ENCODE peak calls at places on chromosomes 7 and 10, in seven cellular contexts. One of them, this sample, is unnamed.

GRCh38 chr7:55304363-55304762 is 60.8 kb upstream of the LANCL2 start:
- DNase-seq in psoas muscle: no peak
- DNase-seq in hepatocyte: no peak
- DNase-seq in thoracic aorta: no peak
- DNase-seq in mesendoderm: peak; percentile 20
- DNase-seq in CD4-positive, CD25-positive, alpha-beta regulatory T cell: no peak
- DNase-seq in endothelial cell of umbilical vein: no peak
- DNase-seq in this sample: no peak

GRCh38 chr7:26046150-26046549 is 105.8 kb upstream of the NFE2L3 start:
- DNase-seq in psoas muscle: no peak
- DNase-seq in hepatocyte: no peak
- DNase-seq in thoracic aorta: no peak
- DNase-seq in mesendoderm: no peak
- DNase-seq in CD4-positive, CD25-positive, alpha-beta regulatory T cell: no peak
- DNase-seq in endothelial cell of umbilical vein: no peak
- DNase-seq in this sample: no peak

GRCh38 chr7:63968629-63969028 is 30.0 kb upstream of the ZNF722 start:
- DNase-seq in psoas muscle: no peak
- DNase-seq in hepatocyte: no peak
- DNase-seq in thoracic aorta: no peak
- DNase-seq in mesendoderm: no peak
- DNase-seq in CD4-positive, CD25-positive, alpha-beta regulatory T cell: no peak
- DNase-seq in endothelial cell of umbilical vein: no peak
- DNase-seq in this sample: no peak

GRCh38 chr10:1627945-1628344 is 109.4 kb downstream of the ADARB2 start:
- DNase-seq in psoas muscle: no peak
- DNase-seq in hepatocyte: no peak
- DNase-seq in thoracic aorta: no peak
- DNase-seq in mesendoderm: no peak
- DNase-seq in CD4-positive, CD25-positive, alpha-beta regulatory T cell: no peak
- DNase-seq in endothelial cell of umbilical vein: no peak
- DNase-seq in this sample: no peak

GRCh38 chr7:92820191-92820590 is 16.2 kb downstream of the CDK6 start:
- DNase-seq in psoas muscle: no peak
- DNase-seq in hepatocyte: no peak
- DNase-seq in thoracic aorta: no peak
- DNase-seq in mesendoderm: no peak
- DNase-seq in CD4-positive, CD25-positive, alpha-beta regulatory T cell: no peak
- DNase-seq in endothelial cell of umbilical vein: no peak
- DNase-seq in this sample: no peak

GRCh38 chr7:9681284-9681683 is 1247.9 kb downstream of the NXPH1 start:
- DNase-seq in psoas muscle: no peak
- DNase-seq in hepatocyte: no peak
- DNase-seq in thoracic aorta: no peak
- DNase-seq in mesendoderm: no peak
- DNase-seq in CD4-positive, CD25-positive, alpha-beta regulatory T cell: no peak
- DNase-seq in endothelial cell of umbilical vein: no peak
- DNase-seq in this sample: no peak

GRCh38 chr7:74479961-74480829 is 26.5 kb downstream of the GTF2IRD1 start:
- DNase-seq in psoas muscle: peak; percentile 96
- DNase-seq in hepatocyte: peak; percentile 84
- DNase-seq in thoracic aorta: peak; percentile 52
- DNase-seq in mesendoderm: peak; percentile 89
- DNase-seq in CD4-positive, CD25-positive, alpha-beta regulatory T cell: no peak
- DNase-seq in endothelial cell of umbilical vein: peak; percentile 82
- DNase-seq in this sample: peak; percentile 93

GRCh38 chr10:103542764-103543616 is 49.5 kb downstream of the NEURL1 start:
- DNase-seq in psoas muscle: no peak
- DNase-seq in hepatocyte: peak; percentile 59
- DNase-seq in thoracic aorta: no peak
- DNase-seq in mesendoderm: peak; percentile 85
- DNase-seq in CD4-positive, CD25-positive, alpha-beta regulatory T cell: no peak
- DNase-seq in endothelial cell of umbilical vein: peak; percentile 66
- DNase-seq in this sample: no peak

GRCh38 chr7:37208528-37208927 is 240.1 kb downstream of the ELMO1 start:
- DNase-seq in psoas muscle: peak; percentile 63
- DNase-seq in hepatocyte: peak; percentile 84
- DNase-seq in thoracic aorta: peak; percentile 29
- DNase-seq in mesendoderm: peak; percentile 62
- DNase-seq in CD4-positive, CD25-positive, alpha-beta regulatory T cell: no peak
- DNase-seq in endothelial cell of umbilical vein: peak; percentile 73
- DNase-seq in this sample: peak; percentile 67

GRCh38 chr7:32643194-32643593 is 147.9 kb downstream of the AVL9 start:
- DNase-seq in psoas muscle: no peak
- DNase-seq in hepatocyte: no peak
- DNase-seq in thoracic aorta: no peak
- DNase-seq in mesendoderm: no peak
- DNase-seq in CD4-positive, CD25-positive, alpha-beta regulatory T cell: no peak
- DNase-seq in endothelial cell of umbilical vein: no peak
- DNase-seq in this sample: no peak

GRCh38 chr7:126842451-126842850 is 410.3 kb downstream of the GRM8 start:
- DNase-seq in psoas muscle: no peak
- DNase-seq in hepatocyte: no peak
- DNase-seq in thoracic aorta: no peak
- DNase-seq in mesendoderm: no peak
- DNase-seq in CD4-positive, CD25-positive, alpha-beta regulatory T cell: no peak
- DNase-seq in endothelial cell of umbilical vein: no peak
- DNase-seq in this sample: no peak

GRCh38 chr7:73840715-73841379 is 1.5 kb downstream of the METTL27 start:
- DNase-seq in psoas muscle: no peak
- DNase-seq in hepatocyte: no peak
- DNase-seq in thoracic aorta: no peak
- DNase-seq in mesendoderm: no peak
- DNase-seq in CD4-positive, CD25-positive, alpha-beta regulatory T cell: no peak
- DNase-seq in endothelial cell of umbilical vein: no peak
- DNase-seq in this sample: no peak

GRCh38 chr10:20596911-20597310 is 300.2 kb downstream of the NEBL start:
- DNase-seq in psoas muscle: no peak
- DNase-seq in hepatocyte: no peak
- DNase-seq in thoracic aorta: no peak
- DNase-seq in mesendoderm: peak; percentile 86
- DNase-seq in CD4-positive, CD25-positive, alpha-beta regulatory T cell: no peak
- DNase-seq in endothelial cell of umbilical vein: no peak
- DNase-seq in this sample: no peak

GRCh38 chr10:60536529-60537114 is 146.9 kb upstream of the ANK3 start:
- DNase-seq in psoas muscle: no peak
- DNase-seq in hepatocyte: no peak
- DNase-seq in thoracic aorta: no peak
- DNase-seq in mesendoderm: no peak
- DNase-seq in CD4-positive, CD25-positive, alpha-beta regulatory T cell: no peak
- DNase-seq in endothelial cell of umbilical vein: no peak
- DNase-seq in this sample: no peak

GRCh38 chr7:122200888-122201287 is 56.8 kb upstream of the AASS start:
- DNase-seq in psoas muscle: no peak
- DNase-seq in hepatocyte: no peak
- DNase-seq in thoracic aorta: no peak
- DNase-seq in mesendoderm: no peak
- DNase-seq in CD4-positive, CD25-positive, alpha-beta regulatory T cell: no peak
- DNase-seq in endothelial cell of umbilical vein: no peak
- DNase-seq in this sample: no peak

GRCh38 chr7:122199171-122199570 is 55.1 kb upstream of the AASS start:
- DNase-seq in psoas muscle: no peak
- DNase-seq in hepatocyte: no peak
- DNase-seq in thoracic aorta: no peak
- DNase-seq in mesendoderm: no peak
- DNase-seq in CD4-positive, CD25-positive, alpha-beta regulatory T cell: no peak
- DNase-seq in endothelial cell of umbilical vein: no peak
- DNase-seq in this sample: no peak

GRCh38 chr7:122203814-122204213 is 59.8 kb upstream of the AASS start:
- DNase-seq in psoas muscle: no peak
- DNase-seq in hepatocyte: no peak
- DNase-seq in thoracic aorta: no peak
- DNase-seq in mesendoderm: no peak
- DNase-seq in CD4-positive, CD25-positive, alpha-beta regulatory T cell: no peak
- DNase-seq in endothelial cell of umbilical vein: no peak
- DNase-seq in this sample: no peak

GRCh38 chr7:122198581-122198980 is 54.5 kb upstream of the AASS start:
- DNase-seq in psoas muscle: no peak
- DNase-seq in hepatocyte: no peak
- DNase-seq in thoracic aorta: no peak
- DNase-seq in mesendoderm: peak; percentile 76
- DNase-seq in CD4-positive, CD25-positive, alpha-beta regulatory T cell: no peak
- DNase-seq in endothelial cell of umbilical vein: no peak
- DNase-seq in this sample: no peak
- H3K4me1 ChIP-seq in psoas muscle: no peaks in the 10 kb centered on the region
- H3K4me1 ChIP-seq in hepatocyte: no peaks in the 10 kb centered on the region
- H3K4me1 ChIP-seq in thoracic aorta: no peaks in the 10 kb centered on the region
- H3K4me1 ChIP-seq in mesendoderm: no peaks in the 10 kb centered on the region
- H3K4me1 ChIP-seq in CD4-positive, CD25-positive, alpha-beta regulatory T cell: no peaks in the 10 kb centered on the region
- H3K4me1 ChIP-seq in endothelial cell of umbilical vein: no peaks in the 10 kb centered on the region
- H3K4me1 ChIP-seq in this sample: no peaks in the 10 kb centered on the region

GRCh38 chr10:69090687-69091450 is 3.0 kb downstream of the SRGN start:
- DNase-seq in psoas muscle: no peak
- DNase-seq in hepatocyte: no peak
- DNase-seq in thoracic aorta: no peak
- DNase-seq in mesendoderm: no peak
- DNase-seq in CD4-positive, CD25-positive, alpha-beta regulatory T cell: no peak
- DNase-seq in endothelial cell of umbilical vein: peak; percentile 44
- DNase-seq in this sample: no peak

GRCh38 chr10:69092959-69093850 is 5.3 kb downstream of the SRGN start:
- DNase-seq in psoas muscle: peak; percentile 60
- DNase-seq in hepatocyte: peak; percentile 82
- DNase-seq in thoracic aorta: peak; percentile 81
- DNase-seq in mesendoderm: peak; percentile 82
- DNase-seq in CD4-positive, CD25-positive, alpha-beta regulatory T cell: peak; percentile 75
- DNase-seq in endothelial cell of umbilical vein: peak; percentile 85
- DNase-seq in this sample: peak; percentile 50

GRCh38 chr10:69097729-69098128 is 9.8 kb downstream of the SRGN start:
- DNase-seq in psoas muscle: no peak
- DNase-seq in hepatocyte: no peak
- DNase-seq in thoracic aorta: no peak
- DNase-seq in mesendoderm: no peak
- DNase-seq in CD4-positive, CD25-positive, alpha-beta regulatory T cell: no peak
- DNase-seq in endothelial cell of umbilical vein: no peak
- DNase-seq in this sample: no peak

GRCh38 chr10:69096045-69096444 is 8.1 kb downstream of the SRGN start:
- DNase-seq in psoas muscle: no peak
- DNase-seq in hepatocyte: no peak
- DNase-seq in thoracic aorta: no peak
- DNase-seq in mesendoderm: no peak
- DNase-seq in CD4-positive, CD25-positive, alpha-beta regulatory T cell: no peak
- DNase-seq in endothelial cell of umbilical vein: no peak
- DNase-seq in this sample: no peak

DNA sequence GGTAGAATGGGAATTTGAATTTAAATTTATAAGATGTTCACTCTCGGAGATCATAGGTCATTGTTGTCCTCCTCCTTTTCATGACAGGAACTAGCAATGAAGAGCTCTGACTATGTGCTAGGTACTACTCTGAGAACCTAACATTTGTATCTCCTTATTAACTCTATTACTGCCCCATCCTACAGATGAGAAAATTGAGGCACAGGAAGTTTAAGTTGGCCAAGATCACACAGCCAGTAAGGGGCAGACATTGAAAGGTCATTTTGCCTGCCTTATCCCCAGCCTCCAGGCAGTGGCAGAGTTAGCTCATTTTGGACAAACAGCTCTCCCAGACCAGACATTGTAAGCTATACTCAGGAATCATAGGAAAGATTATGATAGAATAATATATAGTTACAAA is 6.0 kb downstream of the SRGN start:
- DNase-seq in psoas muscle: no peak
- DNase-seq in hepatocyte: no peak
- DNase-seq in thoracic aorta: no peak
- DNase-seq in mesendoderm: peak; percentile 39
- DNase-seq in CD4-positive, CD25-positive, alpha-beta regulatory T cell: no peak
- DNase-seq in endothelial cell of umbilical vein: no peak
- DNase-seq in this sample: no peak
- H3K4me3 ChIP-seq in psoas muscle: no peak overlapping the region
- H3K4me3 ChIP-seq in hepatocyte: no peak overlapping the region
- H3K4me3 ChIP-seq in thoracic aorta: no peak overlapping the region
- H3K4me3 ChIP-seq in mesendoderm: no peak overlapping the region
- H3K4me3 ChIP-seq in CD4-positive, CD25-positive, alpha-beta regulatory T cell: no peak overlapping the region
- H3K4me3 ChIP-seq in endothelial cell of umbilical vein: no peak overlapping the region
- H3K4me3 ChIP-seq in this sample: no peak overlapping the region

GRCh38 chr7:5426226-5426475 is 2.5 kb upstream of the TNRC18 start:
- DNase-seq in psoas muscle: peak; percentile 77
- DNase-seq in hepatocyte: no peak
- DNase-seq in thoracic aorta: no peak
- DNase-seq in mesendoderm: no peak
- DNase-seq in CD4-positive, CD25-positive, alpha-beta regulatory T cell: no peak
- DNase-seq in endothelial cell of umbilical vein: peak; percentile 59
- DNase-seq in this sample: no peak

GRCh38 chr7:5424689-5425506 is 1.3 kb upstream of the TNRC18 start:
- DNase-seq in psoas muscle: peak; percentile 79
- DNase-seq in hepatocyte: peak; percentile 74
- DNase-seq in thoracic aorta: no peak
- DNase-seq in mesendoderm: peak; percentile 50
- DNase-seq in CD4-positive, CD25-positive, alpha-beta regulatory T cell: no peak
- DNase-seq in endothelial cell of umbilical vein: peak; percentile 61
- DNase-seq in this sample: no peak

GRCh38 chr7:5423844-5424688 is 432 bp upstream of the TNRC18 start:
- DNase-seq in psoas muscle: peak; percentile 96
- DNase-seq in hepatocyte: peak; percentile 99
- DNase-seq in thoracic aorta: peak; percentile 91
- DNase-seq in mesendoderm: peak; percentile 100
- DNase-seq in CD4-positive, CD25-positive, alpha-beta regulatory T cell: no peak
- DNase-seq in endothelial cell of umbilical vein: peak; percentile 98
- DNase-seq in this sample: peak; percentile 95

GRCh38 chr7:5423272-5423843 is at the start of gene TNRC18:
- DNase-seq in psoas muscle: peak; percentile 76
- DNase-seq in hepatocyte: no peak
- DNase-seq in thoracic aorta: no peak
- DNase-seq in mesendoderm: no peak
- DNase-seq in CD4-positive, CD25-positive, alpha-beta regulatory T cell: no peak
- DNase-seq in endothelial cell of umbilical vein: no peak
- DNase-seq in this sample: no peak

DNA sequence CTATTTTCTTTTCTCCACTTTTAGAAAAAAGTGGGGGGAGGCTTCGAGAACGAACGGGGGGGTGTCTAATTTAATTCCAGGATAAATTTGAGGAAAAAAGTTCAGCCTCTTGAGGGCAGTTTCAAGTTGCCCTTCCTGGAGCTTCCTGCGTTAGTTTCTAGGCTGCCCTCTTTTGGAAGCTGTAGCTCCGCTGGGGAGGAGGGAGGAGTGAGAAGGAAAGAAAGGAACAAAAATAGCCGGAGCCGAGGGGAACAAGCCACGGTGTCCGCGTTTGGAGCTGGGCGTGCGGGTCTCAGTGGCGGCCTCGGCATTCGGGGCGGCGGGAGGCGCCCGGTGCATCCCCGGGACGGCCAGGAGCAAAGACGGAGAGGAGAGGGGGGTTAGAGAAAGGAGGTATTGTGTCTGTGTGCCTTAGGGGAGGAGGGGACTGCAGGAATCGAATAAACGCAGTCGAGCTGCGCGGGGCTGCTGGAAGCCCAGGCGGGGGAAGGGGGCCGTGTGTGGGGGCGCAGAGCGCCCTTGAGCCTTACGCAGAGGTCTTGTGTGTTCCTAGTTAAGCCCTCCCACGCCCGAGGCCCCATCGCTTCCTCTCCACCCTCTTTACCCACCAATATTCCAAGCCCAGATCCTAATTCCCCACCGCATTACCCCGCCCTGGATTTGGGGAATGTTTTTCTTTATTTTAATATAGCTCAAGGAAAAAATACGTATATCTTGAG is 2.0 kb upstream of the TNRC18 start:
- DNase-seq in psoas muscle: peak; percentile 83
- DNase-seq in hepatocyte: peak; percentile 88
- DNase-seq in thoracic aorta: no peak
- DNase-seq in mesendoderm: peak; percentile 97
- DNase-seq in CD4-positive, CD25-positive, alpha-beta regulatory T cell: no peak
- DNase-seq in endothelial cell of umbilical vein: peak; percentile 89
- DNase-seq in this sample: peak; percentile 68
- H3K27ac ChIP-seq in psoas muscle: peak overlapping the region; percentile 100
- H3K27ac ChIP-seq in hepatocyte: peak overlapping the region; percentile 99
- H3K27ac ChIP-seq in thoracic aorta: peak overlapping the region; percentile 99
- H3K27ac ChIP-seq in mesendoderm: peak overlapping the region; percentile 94
- H3K27ac ChIP-seq in CD4-positive, CD25-positive, alpha-beta regulatory T cell: no peak overlapping the region
- H3K27ac ChIP-seq in endothelial cell of umbilical vein: peak overlapping the region; percentile 72
- H3K27ac ChIP-seq in this sample: peak overlapping the region; percentile 99

GRCh38 chr10:29256531-29256930 is 32.3 kb upstream of the LYZL1 start:
- DNase-seq in psoas muscle: no peak
- DNase-seq in hepatocyte: no peak
- DNase-seq in thoracic aorta: no peak
- DNase-seq in mesendoderm: no peak
- DNase-seq in CD4-positive, CD25-positive, alpha-beta regulatory T cell: no peak
- DNase-seq in endothelial cell of umbilical vein: no peak
- DNase-seq in this sample: no peak
- H3K4me1 ChIP-seq in psoas muscle: peaks cover 16% of the 10 kb centered on the region
- H3K4me1 ChIP-seq in hepatocyte: peaks cover 56% of the 10 kb centered on the region
- H3K4me1 ChIP-seq in thoracic aorta: no peaks in the 10 kb centered on the region
- H3K4me1 ChIP-seq in mesendoderm: peaks cover 22% of the 10 kb centered on the region
- H3K4me1 ChIP-seq in CD4-positive, CD25-positive, alpha-beta regulatory T cell: no peaks in the 10 kb centered on the region
- H3K4me1 ChIP-seq in endothelial cell of umbilical vein: no peaks in the 10 kb centered on the region
- H3K4me1 ChIP-seq in this sample: peaks cover 17% of the 10 kb centered on the region

This sample was measured in gastrocnemius medialis.